ENCODE peak calls at places on chromosome 22, in four cellular contexts. K is neuronal stem cell, E is fibroblast of pulmonary artery, O is germinal center. S is an unnamed sample.

GRCh38 chr22:40423882-40424640 is 53.7 kb downstream of the SGSM3 start:
- DNase-seq in K (no peak), E (no peak), O (no peak), S (no peak)

GRCh38 chr22:43854151-43854785 is 8.0 kb downstream of the SULT4A1 start:
- DNase-seq in K (no peak), E (no peak), O (no peak), S (no peak)

GRCh38 chr22:41382098-41382578 is 396 bp downstream of the TEF start:
- DNase-seq in K (no peak), E (peak), O (peak), S (peak)

GRCh38 chr22:40211481-40212052 is 33.8 kb downstream of the TNRC6B start:
- DNase-seq in K (no peak), E (no peak), O (no peak), S (no peak)

GRCh38 chr22:37263966-37264887 is 18.1 kb upstream of the CYTH4 start:
- DNase-seq in K (no peak), E (no peak), O (no peak), S (no peak)

GRCh38 chr22:29635734-29636357 is 32.4 kb downstream of the NF2 start:
- DNase-seq in K (no peak), E (peak), O (peak), S (no peak)

GRCh38 chr22:27220349-27220748 is 563.0 kb downstream of the MIAT start:
- DNase-seq in K (no peak), E (peak), O (no peak), S (no peak)

GRCh38 chr22:48700566-48701295 is 1126.9 kb downstream of the BRD1 start:
- DNase-seq in K (no peak), E (no peak), O (no peak), S (no peak)

GRCh38 chr22:39661842-39662676 is 91.5 kb downstream of the CACNA1I start:
- DNase-seq in K (no peak), E (no peak), O (peak), S (peak)